ENCODE peak calls at places on chromosomes 3 and 15, in seven cellular contexts. One of them, this sample, is unnamed.

GRCh38 chr3:150277444-150277843 is 130.7 kb upstream of the TSC22D2 start:
- DNase-seq in renal cortical epithelial cell: no peak
- DNase-seq in cardiac septum: no peak
- DNase-seq in LHCN-M2: no peak
- DNase-seq in tibial nerve: no peak
- DNase-seq in uterus: no peak
- DNase-seq in left ventricle myocardium inferior: no peak
- DNase-seq in this sample: no peak

GRCh38 chr3:138012526-138012925 is 2.6 kb downstream of the CLDN18 start:
- DNase-seq in renal cortical epithelial cell: no peak
- DNase-seq in cardiac septum: no peak
- DNase-seq in LHCN-M2: no peak
- DNase-seq in tibial nerve: no peak
- DNase-seq in uterus: no peak
- DNase-seq in left ventricle myocardium inferior: no peak
- DNase-seq in this sample: no peak

GRCh38 chr15:34038404-34039179 is 412 bp downstream of the AVEN start:
- DNase-seq in renal cortical epithelial cell: peak; percentile 25
- DNase-seq in cardiac septum: peak; percentile 89
- DNase-seq in LHCN-M2: peak; percentile 74
- DNase-seq in tibial nerve: peak; percentile 47
- DNase-seq in uterus: peak; percentile 81
- DNase-seq in left ventricle myocardium inferior: peak; percentile 85
- DNase-seq in this sample: peak; percentile 92

GRCh38 chr3:24474862-24475261 is 19.8 kb downstream of the THRB start:
- DNase-seq in renal cortical epithelial cell: no peak
- DNase-seq in cardiac septum: no peak
- DNase-seq in LHCN-M2: no peak
- DNase-seq in tibial nerve: no peak
- DNase-seq in uterus: no peak
- DNase-seq in left ventricle myocardium inferior: no peak
- DNase-seq in this sample: no peak

GRCh38 chr3:16417945-16418739 is 95.4 kb downstream of the RFTN1 start:
- DNase-seq in renal cortical epithelial cell: no peak
- DNase-seq in cardiac septum: no peak
- DNase-seq in LHCN-M2: no peak
- DNase-seq in tibial nerve: no peak
- DNase-seq in uterus: no peak
- DNase-seq in left ventricle myocardium inferior: no peak
- DNase-seq in this sample: no peak

GRCh38 chr15:41281236-41281635 is 50.2 kb downstream of the CHP1 start:
- DNase-seq in renal cortical epithelial cell: peak; percentile 90
- DNase-seq in cardiac septum: no peak
- DNase-seq in LHCN-M2: peak; percentile 84
- DNase-seq in tibial nerve: no peak
- DNase-seq in uterus: no peak
- DNase-seq in left ventricle myocardium inferior: no peak
- DNase-seq in this sample: no peak

GRCh38 chr3:20096135-20096685 is 56.0 kb downstream of the KAT2B start:
- DNase-seq in renal cortical epithelial cell: peak; percentile 40
- DNase-seq in cardiac septum: no peak
- DNase-seq in LHCN-M2: peak; percentile 9
- DNase-seq in tibial nerve: no peak
- DNase-seq in uterus: no peak
- DNase-seq in left ventricle myocardium inferior: no peak
- DNase-seq in this sample: no peak

GRCh38 chr15:77168616-77169015 is 97.7 kb upstream of the TSPAN3 start:
- DNase-seq in renal cortical epithelial cell: no peak
- DNase-seq in cardiac septum: no peak
- DNase-seq in LHCN-M2: no peak
- DNase-seq in tibial nerve: no peak
- DNase-seq in uterus: no peak
- DNase-seq in left ventricle myocardium inferior: no peak
- DNase-seq in this sample: no peak

GRCh38 chr3:105351821-105352220 is 14.9 kb upstream of the ALCAM start:
- DNase-seq in renal cortical epithelial cell: peak; percentile 37
- DNase-seq in cardiac septum: no peak
- DNase-seq in LHCN-M2: peak; percentile 61
- DNase-seq in tibial nerve: no peak
- DNase-seq in uterus: no peak
- DNase-seq in left ventricle myocardium inferior: no peak
- DNase-seq in this sample: no peak

GRCh38 chr3:85208650-85209049 is 249.9 kb downstream of the CADM2 start:
- DNase-seq in renal cortical epithelial cell: no peak
- DNase-seq in cardiac septum: no peak
- DNase-seq in LHCN-M2: no peak
- DNase-seq in tibial nerve: no peak
- DNase-seq in uterus: no peak
- DNase-seq in left ventricle myocardium inferior: no peak
- DNase-seq in this sample: no peak

GRCh38 chr3:148866261-148866660 is 1.2 kb downstream of the CPA3 start:
- DNase-seq in renal cortical epithelial cell: peak; percentile 47
- DNase-seq in cardiac septum: no peak
- DNase-seq in LHCN-M2: no peak
- DNase-seq in tibial nerve: no peak
- DNase-seq in uterus: no peak
- DNase-seq in left ventricle myocardium inferior: no peak
- DNase-seq in this sample: no peak

GRCh38 chr3:173823911-173824460 is 426.4 kb downstream of the NLGN1 start:
- DNase-seq in renal cortical epithelial cell: peak; percentile 30
- DNase-seq in cardiac septum: no peak
- DNase-seq in LHCN-M2: peak; percentile 6
- DNase-seq in tibial nerve: no peak
- DNase-seq in uterus: no peak
- DNase-seq in left ventricle myocardium inferior: no peak
- DNase-seq in this sample: no peak

GRCh38 chr3:153599685-153600084 is 437.7 kb downstream of the RAP2B start:
- DNase-seq in renal cortical epithelial cell: peak; percentile 96
- DNase-seq in cardiac septum: no peak
- DNase-seq in LHCN-M2: peak; percentile 88
- DNase-seq in tibial nerve: no peak
- DNase-seq in uterus: no peak
- DNase-seq in left ventricle myocardium inferior: no peak
- DNase-seq in this sample: peak; percentile 77

GRCh38 chr3:146589899-146590508 is 15.1 kb downstream of the PLSCR5 start:
- DNase-seq in renal cortical epithelial cell: peak; percentile 57
- DNase-seq in cardiac septum: no peak
- DNase-seq in LHCN-M2: peak; percentile 69
- DNase-seq in tibial nerve: no peak
- DNase-seq in uterus: no peak
- DNase-seq in left ventricle myocardium inferior: no peak
- DNase-seq in this sample: no peak

GRCh38 chr3:32304510-32304909 is 66.0 kb downstream of the CMTM8 start:
- DNase-seq in renal cortical epithelial cell: peak; percentile 39
- DNase-seq in cardiac septum: no peak
- DNase-seq in LHCN-M2: no peak
- DNase-seq in tibial nerve: no peak
- DNase-seq in uterus: no peak
- DNase-seq in left ventricle myocardium inferior: no peak
- DNase-seq in this sample: no peak

GRCh38 chr3:113533534-113533892 is 1.2 kb downstream of the SIDT1 start:
- DNase-seq in renal cortical epithelial cell: no peak
- DNase-seq in cardiac septum: no peak
- DNase-seq in LHCN-M2: no peak
- DNase-seq in tibial nerve: no peak
- DNase-seq in uterus: no peak
- DNase-seq in left ventricle myocardium inferior: no peak
- DNase-seq in this sample: no peak

GRCh38 chr3:177203689-177204395 is 6.6 kb upstream of the TBL1XR1 start:
- DNase-seq in renal cortical epithelial cell: no peak
- DNase-seq in cardiac septum: no peak
- DNase-seq in LHCN-M2: no peak
- DNase-seq in tibial nerve: no peak
- DNase-seq in uterus: no peak
- DNase-seq in left ventricle myocardium inferior: no peak
- DNase-seq in this sample: no peak

GRCh38 chr3:194518652-194519051 is 31.9 kb upstream of the ATP13A3 start:
- DNase-seq in renal cortical epithelial cell: peak; percentile 70
- DNase-seq in cardiac septum: no peak
- DNase-seq in LHCN-M2: no peak
- DNase-seq in tibial nerve: no peak
- DNase-seq in uterus: no peak
- DNase-seq in left ventricle myocardium inferior: no peak
- DNase-seq in this sample: no peak

GRCh38 chr15:74209997-74210573 is 7.5 kb upstream of the STRA6 start:
- DNase-seq in renal cortical epithelial cell: no peak
- DNase-seq in cardiac septum: no peak
- DNase-seq in LHCN-M2: no peak
- DNase-seq in tibial nerve: no peak
- DNase-seq in uterus: no peak
- DNase-seq in left ventricle myocardium inferior: no peak
- DNase-seq in this sample: no peak

GRCh38 chr3:9168230-9168629 is 81.2 kb downstream of the SRGAP3 start:
- DNase-seq in renal cortical epithelial cell: no peak
- DNase-seq in cardiac septum: no peak
- DNase-seq in LHCN-M2: no peak
- DNase-seq in tibial nerve: no peak
- DNase-seq in uterus: no peak
- DNase-seq in left ventricle myocardium inferior: no peak
- DNase-seq in this sample: no peak

GRCh38 chr15:56654624-56655023 is 78.7 kb downstream of the ZNF280D start:
- DNase-seq in renal cortical epithelial cell: no peak
- DNase-seq in cardiac septum: no peak
- DNase-seq in LHCN-M2: no peak
- DNase-seq in tibial nerve: no peak
- DNase-seq in uterus: no peak
- DNase-seq in left ventricle myocardium inferior: no peak
- DNase-seq in this sample: no peak

GRCh38 chr3:150763841-150764483 is 993 bp upstream of the SIAH2 start:
- DNase-seq in renal cortical epithelial cell: peak; percentile 50
- DNase-seq in cardiac septum: peak; percentile 90
- DNase-seq in LHCN-M2: peak; percentile 69
- DNase-seq in tibial nerve: peak; percentile 31
- DNase-seq in uterus: peak; percentile 66
- DNase-seq in left ventricle myocardium inferior: peak; percentile 69
- DNase-seq in this sample: peak; percentile 88